ENCODE peak calls at places on chromosomes 5 and 9, in five cellular contexts. One of them, this sample, is unnamed. For H3K4me1, the result is how much of the 10 kb centered on the place peaks cover.

GRCh38 chr5:102937916-102938315 is 182.0 kb downstream of the GIN1 start:
- DNase-seq in cardiac muscle cell: no peak
- DNase-seq in heart right ventricle: no peak
- DNase-seq in right cardiac atrium: no peak
- DNase-seq in uterus: no peak
- DNase-seq in this sample: no peak

GRCh38 chr5:39015743-39016586 is 58.2 kb downstream of the RICTOR start:
- DNase-seq in cardiac muscle cell: peak
- DNase-seq in right cardiac atrium: no peak
- DNase-seq in heart right ventricle: no peak
- DNase-seq in uterus: peak
- DNase-seq in this sample: no peak

GRCh38 chr9:8616419-8616818 is 816.8 kb upstream of the DMAC1 start:
- DNase-seq in uterus: no peak
- DNase-seq in cardiac muscle cell: no peak
- DNase-seq in right cardiac atrium: no peak
- DNase-seq in heart right ventricle: no peak
- DNase-seq in this sample: no peak

GRCh38 chr5:131974622-131974955 is 29.1 kb upstream of the MEIKIN start:
- DNase-seq in uterus: no peak
- DNase-seq in heart right ventricle: no peak
- DNase-seq in right cardiac atrium: no peak
- DNase-seq in cardiac muscle cell: no peak
- DNase-seq in this sample: no peak

GRCh38 chr5:178544166-178544834 is 45.9 kb downstream of the COL23A1 start:
- DNase-seq in uterus: no peak
- DNase-seq in right cardiac atrium: peak
- DNase-seq in cardiac muscle cell: no peak
- DNase-seq in heart right ventricle: peak
- DNase-seq in this sample: peak

GRCh38 chr5:103347729-103348128 is 89.2 kb downstream of the MACIR start:
- DNase-seq in right cardiac atrium: no peak
- DNase-seq in cardiac muscle cell: no peak
- DNase-seq in heart right ventricle: no peak
- DNase-seq in uterus: no peak
- DNase-seq in this sample: no peak

GRCh38 chr9:134396825-134397224 is 70.6 kb downstream of the RXRA start:
- DNase-seq in heart right ventricle: no peak
- DNase-seq in uterus: no peak
- DNase-seq in right cardiac atrium: no peak
- DNase-seq in cardiac muscle cell: no peak
- DNase-seq in this sample: no peak

GRCh38 chr9:103997861-103998370 is 96.2 kb upstream of the SMC2 start:
- DNase-seq in heart right ventricle: no peak
- DNase-seq in cardiac muscle cell: no peak
- DNase-seq in uterus: no peak
- DNase-seq in right cardiac atrium: no peak
- DNase-seq in this sample: no peak

GRCh38 chr9:134316444-134317160 is 9.7 kb upstream of the RXRA start:
- DNase-seq in uterus: no peak
- DNase-seq in cardiac muscle cell: peak
- DNase-seq in right cardiac atrium: peak
- DNase-seq in heart right ventricle: peak
- DNase-seq in this sample: peak

GRCh38 chr5:154757647-154758406 is 2.6 kb downstream of the LARP1 start:
- DNase-seq in right cardiac atrium: no peak
- DNase-seq in heart right ventricle: no peak
- DNase-seq in uterus: no peak
- DNase-seq in cardiac muscle cell: no peak
- DNase-seq in this sample: no peak

GRCh38 chr9:36566813-36567217 is 5.9 kb upstream of the MELK start:
- DNase-seq in cardiac muscle cell: no peak
- DNase-seq in right cardiac atrium: no peak
- DNase-seq in uterus: no peak
- DNase-seq in heart right ventricle: peak
- DNase-seq in this sample: no peak

GRCh38 chr9:70679845-70680244 is 265.4 kb upstream of the KLF9 start:
- DNase-seq in uterus: no peak
- DNase-seq in right cardiac atrium: no peak
- DNase-seq in cardiac muscle cell: no peak
- DNase-seq in heart right ventricle: no peak
- DNase-seq in this sample: no peak

GRCh38 chr5:131242728-131243255 is 21.1 kb upstream of the CDC42SE2 start:
- DNase-seq in cardiac muscle cell: no peak
- DNase-seq in right cardiac atrium: no peak
- DNase-seq in heart right ventricle: no peak
- DNase-seq in uterus: no peak
- DNase-seq in this sample: no peak

GRCh38 chr5:151663617-151664322 is 22.9 kb downstream of the SPARC start:
- DNase-seq in right cardiac atrium: peak
- DNase-seq in uterus: no peak
- DNase-seq in heart right ventricle: peak
- DNase-seq in cardiac muscle cell: no peak
- DNase-seq in this sample: peak

GRCh38 chr5:148585988-148586387 is 68.3 kb downstream of the HTR4 start:
- DNase-seq in uterus: no peak
- DNase-seq in heart right ventricle: no peak
- DNase-seq in right cardiac atrium: no peak
- DNase-seq in cardiac muscle cell: no peak
- DNase-seq in this sample: no peak

GRCh38 chr9:106039151-106039935 is 345.0 kb downstream of the TMEM38B start:
- DNase-seq in heart right ventricle: no peak
- DNase-seq in right cardiac atrium: no peak
- DNase-seq in uterus: no peak
- DNase-seq in cardiac muscle cell: no peak
- DNase-seq in this sample: no peak

GRCh38 chr5:150034677-150035076 is 34.1 kb downstream of the HMGXB3 start:
- DNase-seq in heart right ventricle: no peak
- DNase-seq in right cardiac atrium: no peak
- DNase-seq in uterus: no peak
- DNase-seq in cardiac muscle cell: no peak
- DNase-seq in this sample: no peak

GRCh38 chr5:36744041-36744677 is 132.4 kb upstream of the NIPBL start:
- DNase-seq in heart right ventricle: no peak
- DNase-seq in cardiac muscle cell: peak
- DNase-seq in uterus: no peak
- DNase-seq in right cardiac atrium: no peak
- DNase-seq in this sample: no peak

GRCh38 chr5:150452914-150453313 is 3.4 kb upstream of the RPS14 start:
- DNase-seq in right cardiac atrium: no peak
- DNase-seq in cardiac muscle cell: no peak
- DNase-seq in uterus: no peak
- DNase-seq in heart right ventricle: no peak
- DNase-seq in this sample: no peak

GRCh38 chr5:102288630-102289029 is 7.5 kb downstream of the SLCO4C1 start:
- DNase-seq in uterus: no peak
- DNase-seq in cardiac muscle cell: no peak
- DNase-seq in heart right ventricle: no peak
- DNase-seq in right cardiac atrium: no peak
- DNase-seq in this sample: no peak

GRCh38 chr5:173954671-173955605 is 34.0 kb upstream of the C5orf47 start:
- DNase-seq in uterus: peak
- DNase-seq in right cardiac atrium: no peak
- DNase-seq in heart right ventricle: no peak
- DNase-seq in cardiac muscle cell: peak
- DNase-seq in this sample: no peak
- H3K27ac ChIP-seq in uterus: peak
- H3K27ac ChIP-seq in right cardiac atrium: peak
- H3K27ac ChIP-seq in heart right ventricle: peak
- H3K27ac ChIP-seq in cardiac muscle cell: peak
- H3K27ac ChIP-seq in this sample: peak

DNA sequence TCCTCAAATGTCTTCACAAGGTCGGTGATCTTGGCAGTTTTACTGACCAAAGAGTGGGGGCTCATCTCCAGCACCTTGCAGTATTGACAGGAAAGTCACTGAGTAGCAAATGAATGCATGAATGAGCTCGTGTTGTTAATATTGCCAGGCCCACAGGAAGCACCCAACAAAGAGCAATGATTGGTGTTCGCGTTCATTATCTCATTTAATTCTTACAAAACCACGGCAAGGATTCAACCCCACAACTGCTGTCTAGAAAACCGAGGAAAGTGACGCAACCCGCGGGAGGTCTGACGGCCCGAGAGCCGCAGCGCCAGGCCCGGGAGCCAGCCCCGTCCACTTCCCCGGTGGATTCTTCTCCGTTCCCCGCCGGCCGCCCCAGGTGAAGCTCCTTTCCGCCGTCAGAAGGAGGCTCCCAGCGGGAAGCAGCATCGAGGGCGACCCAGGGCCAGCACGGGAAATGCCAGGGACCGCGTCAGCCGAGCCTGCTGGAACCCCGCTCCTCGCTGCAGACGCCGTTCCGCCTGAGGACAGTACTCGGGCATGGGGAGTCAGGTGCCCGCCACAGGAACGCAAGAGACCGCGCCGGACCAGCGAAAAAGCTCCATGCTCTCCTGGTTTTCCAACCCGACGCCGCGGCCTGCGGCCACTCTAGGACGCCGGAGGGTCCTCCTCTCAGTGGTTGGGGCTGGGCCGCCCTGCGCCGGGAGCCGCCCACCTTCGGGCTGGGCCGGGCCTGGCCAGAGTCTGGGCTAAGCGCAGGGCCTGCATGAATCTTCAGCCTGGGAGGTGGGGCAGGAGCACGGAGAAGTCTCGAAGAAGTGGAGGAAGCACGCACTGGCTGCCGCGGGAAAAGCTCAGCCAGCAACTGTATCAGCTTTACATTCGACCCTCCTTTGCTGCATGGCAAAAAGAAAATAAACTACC is 19.8 kb upstream of the FER start:
- DNase-seq in uterus: peak
- DNase-seq in right cardiac atrium: peak
- DNase-seq in heart right ventricle: peak
- DNase-seq in cardiac muscle cell: peak
- DNase-seq in this sample: peak
- H3K4me1 ChIP-seq in uterus: under half
- H3K4me1 ChIP-seq in right cardiac atrium: under half
- H3K4me1 ChIP-seq in heart right ventricle: under half
- H3K4me1 ChIP-seq in cardiac muscle cell: under half
- H3K4me1 ChIP-seq in this sample: under half

DNA sequence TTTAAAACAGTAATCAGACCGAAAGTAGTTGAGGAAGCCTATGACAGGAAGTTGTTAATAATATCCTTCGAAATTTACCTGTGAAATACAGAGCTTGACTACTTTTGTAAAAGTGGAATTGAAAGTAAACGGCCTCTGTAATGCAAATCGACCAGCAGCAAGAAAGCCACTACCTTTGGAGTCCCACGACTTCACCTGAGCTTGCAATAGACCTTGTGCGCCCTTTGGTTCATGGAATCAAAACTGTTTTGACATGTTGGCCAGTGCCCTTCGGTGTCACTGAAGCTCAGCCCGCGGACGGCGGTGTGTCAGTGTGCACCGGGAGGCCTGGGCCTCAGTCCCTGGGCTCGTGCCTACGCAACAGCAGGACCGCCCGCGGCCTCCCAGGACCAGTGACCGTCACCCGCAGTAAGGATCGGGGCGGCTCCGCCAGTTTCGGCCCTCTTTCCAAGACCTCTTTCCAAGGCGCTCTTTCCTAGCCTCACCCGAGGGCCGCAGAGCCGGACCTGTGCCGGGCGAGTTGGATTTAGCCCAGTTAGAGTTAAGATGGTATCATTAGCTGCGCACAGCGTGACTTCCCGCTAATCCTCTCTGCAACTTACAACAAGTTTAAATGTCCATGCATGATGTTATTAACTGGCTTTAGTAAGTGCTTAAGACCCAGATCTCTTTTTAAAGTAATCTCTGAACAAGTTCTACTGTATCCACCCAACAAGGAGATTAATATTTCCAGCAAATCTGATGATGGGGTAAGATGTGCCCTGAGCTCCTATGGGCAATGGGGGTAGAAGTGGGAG is 223.3 kb downstream of the MEF2C start:
- DNase-seq in uterus: no peak
- DNase-seq in cardiac muscle cell: no peak
- DNase-seq in heart right ventricle: no peak
- DNase-seq in right cardiac atrium: peak
- DNase-seq in this sample: no peak
- H3K27ac ChIP-seq in uterus: no peak
- H3K27ac ChIP-seq in cardiac muscle cell: no peak
- H3K27ac ChIP-seq in heart right ventricle: no peak
- H3K27ac ChIP-seq in right cardiac atrium: no peak
- H3K27ac ChIP-seq in this sample: no peak

GRCh38 chr5:133829786-133830185 is 138.6 kb downstream of the C5orf15 start:
- DNase-seq in cardiac muscle cell: no peak
- DNase-seq in heart right ventricle: no peak
- DNase-seq in uterus: no peak
- DNase-seq in right cardiac atrium: no peak
- DNase-seq in this sample: no peak

GRCh38 chr5:133830281-133830680 is 138.1 kb downstream of the C5orf15 start:
- DNase-seq in uterus: no peak
- DNase-seq in right cardiac atrium: no peak
- DNase-seq in cardiac muscle cell: no peak
- DNase-seq in heart right ventricle: no peak
- DNase-seq in this sample: no peak

GRCh38 chr5:133828727-133829126 is 139.7 kb downstream of the C5orf15 start:
- DNase-seq in cardiac muscle cell: no peak
- DNase-seq in uterus: no peak
- DNase-seq in right cardiac atrium: no peak
- DNase-seq in heart right ventricle: no peak
- DNase-seq in this sample: no peak

GRCh38 chr5:133831506-133832224 is 136.8 kb downstream of the C5orf15 start:
- DNase-seq in heart right ventricle: no peak
- DNase-seq in right cardiac atrium: no peak
- DNase-seq in cardiac muscle cell: no peak
- DNase-seq in uterus: no peak
- DNase-seq in this sample: no peak

DNA sequence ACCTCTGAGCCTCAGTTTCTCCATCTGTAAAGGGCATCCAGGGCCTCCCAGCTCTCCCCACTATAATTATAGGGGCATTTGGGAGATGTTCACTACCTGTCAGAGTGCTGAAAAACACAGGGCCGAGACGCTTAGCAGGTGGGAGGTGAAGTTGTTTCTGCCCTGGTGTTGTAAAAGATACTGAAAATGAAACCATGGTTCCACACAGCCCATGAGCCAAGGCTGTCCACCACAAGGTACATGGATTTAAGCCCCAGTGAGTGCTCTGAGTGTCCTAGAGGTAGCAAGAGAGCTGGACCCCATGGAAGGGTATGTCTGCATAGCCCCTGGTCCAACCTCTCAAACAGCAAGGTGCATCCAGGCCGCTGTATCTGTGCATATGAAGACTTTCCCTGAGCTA is 137.5 kb downstream of the C5orf15 start:
- DNase-seq in heart right ventricle: no peak
- DNase-seq in right cardiac atrium: no peak
- DNase-seq in cardiac muscle cell: no peak
- DNase-seq in uterus: no peak
- DNase-seq in this sample: no peak
- H3K4me1 ChIP-seq in heart right ventricle: under half
- H3K4me1 ChIP-seq in right cardiac atrium: under half
- H3K4me1 ChIP-seq in cardiac muscle cell: under half
- H3K4me1 ChIP-seq in uterus: under half
- H3K4me1 ChIP-seq in this sample: under half

GRCh38 chr5:135266301-135266630 is 132.8 kb downstream of the MACROH2A1 start:
- DNase-seq in uterus: no peak
- DNase-seq in right cardiac atrium: no peak
- DNase-seq in cardiac muscle cell: no peak
- DNase-seq in heart right ventricle: no peak
- DNase-seq in this sample: no peak
- H3K27ac ChIP-seq in uterus: no peak
- H3K27ac ChIP-seq in right cardiac atrium: no peak
- H3K27ac ChIP-seq in cardiac muscle cell: no peak
- H3K27ac ChIP-seq in heart right ventricle: no peak
- H3K27ac ChIP-seq in this sample: no peak